ENCODE peak calls at places on chromosome 9, in ten cellular contexts. One of them, this sample, is unnamed. For H3K4me1, the result is how much of the 10 kb centered on the place peaks cover.

GRCh38 chr9:86763795-86764194 is 183.5 kb downstream of the GAS1 start:
- DNase-seq in DND-41: no peak
- DNase-seq in stomach: no peak
- DNase-seq in uterus: no peak
- DNase-seq in left lung: no peak
- DNase-seq in CD8-positive, alpha-beta T cell: no peak
- DNase-seq in mesendoderm: no peak
- DNase-seq in Panc1: no peak
- DNase-seq in thoracic aorta: no peak
- DNase-seq in naive thymus-derived CD4-positive, alpha-beta T cell: no peak
- DNase-seq in this sample: no peak

GRCh38 chr9:37953775-37954437 is 50.0 kb upstream of the SLC25A51 start:
- DNase-seq in stomach: no peak
- DNase-seq in thoracic aorta: peak
- DNase-seq in DND-41: no peak
- DNase-seq in left lung: no peak
- DNase-seq in CD8-positive, alpha-beta T cell: no peak
- DNase-seq in Panc1: peak
- DNase-seq in mesendoderm: peak
- DNase-seq in naive thymus-derived CD4-positive, alpha-beta T cell: no peak
- DNase-seq in uterus: peak
- DNase-seq in this sample: no peak

GRCh38 chr9:84667571-84668203 is 1.8 kb upstream of the NTRK2 start:
- DNase-seq in naive thymus-derived CD4-positive, alpha-beta T cell: no peak
- DNase-seq in DND-41: no peak
- DNase-seq in uterus: no peak
- DNase-seq in mesendoderm: peak
- DNase-seq in thoracic aorta: no peak
- DNase-seq in left lung: no peak
- DNase-seq in CD8-positive, alpha-beta T cell: no peak
- DNase-seq in stomach: no peak
- DNase-seq in Panc1: no peak
- DNase-seq in this sample: no peak

GRCh38 chr9:113516840-113517577 is 53.5 kb downstream of the RGS3 start:
- DNase-seq in uterus: no peak
- DNase-seq in thoracic aorta: no peak
- DNase-seq in CD8-positive, alpha-beta T cell: peak
- DNase-seq in Panc1: no peak
- DNase-seq in left lung: no peak
- DNase-seq in mesendoderm: no peak
- DNase-seq in stomach: peak
- DNase-seq in naive thymus-derived CD4-positive, alpha-beta T cell: peak
- DNase-seq in DND-41: peak
- DNase-seq in this sample: peak

GRCh38 chr9:86185872-86186271 is 73.6 kb downstream of the C9orf153 start:
- DNase-seq in stomach: no peak
- DNase-seq in uterus: no peak
- DNase-seq in naive thymus-derived CD4-positive, alpha-beta T cell: no peak
- DNase-seq in thoracic aorta: no peak
- DNase-seq in mesendoderm: no peak
- DNase-seq in Panc1: no peak
- DNase-seq in left lung: no peak
- DNase-seq in CD8-positive, alpha-beta T cell: no peak
- DNase-seq in DND-41: no peak
- DNase-seq in this sample: no peak

GRCh38 chr9:4517274-4517673 is 27.0 kb downstream of the SLC1A1 start:
- DNase-seq in mesendoderm: no peak
- DNase-seq in DND-41: no peak
- DNase-seq in naive thymus-derived CD4-positive, alpha-beta T cell: no peak
- DNase-seq in CD8-positive, alpha-beta T cell: no peak
- DNase-seq in thoracic aorta: no peak
- DNase-seq in uterus: no peak
- DNase-seq in stomach: no peak
- DNase-seq in left lung: no peak
- DNase-seq in Panc1: no peak
- DNase-seq in this sample: no peak

GRCh38 chr9:407255-407654 is 192.6 kb downstream of the DOCK8 start:
- DNase-seq in uterus: peak
- DNase-seq in thoracic aorta: no peak
- DNase-seq in Panc1: no peak
- DNase-seq in mesendoderm: peak
- DNase-seq in left lung: no peak
- DNase-seq in stomach: no peak
- DNase-seq in DND-41: no peak
- DNase-seq in CD8-positive, alpha-beta T cell: no peak
- DNase-seq in naive thymus-derived CD4-positive, alpha-beta T cell: no peak
- DNase-seq in this sample: no peak

GRCh38 chr9:74742792-74743389 is 144.8 kb downstream of the TRPM6 start:
- DNase-seq in DND-41: peak
- DNase-seq in mesendoderm: peak
- DNase-seq in Panc1: no peak
- DNase-seq in naive thymus-derived CD4-positive, alpha-beta T cell: no peak
- DNase-seq in stomach: no peak
- DNase-seq in CD8-positive, alpha-beta T cell: no peak
- DNase-seq in thoracic aorta: no peak
- DNase-seq in uterus: no peak
- DNase-seq in left lung: no peak
- DNase-seq in this sample: no peak

GRCh38 chr9:100028201-100028784 is 70.5 kb downstream of the ERP44 start:
- DNase-seq in left lung: peak
- DNase-seq in uterus: peak
- DNase-seq in mesendoderm: peak
- DNase-seq in Panc1: peak
- DNase-seq in CD8-positive, alpha-beta T cell: peak
- DNase-seq in naive thymus-derived CD4-positive, alpha-beta T cell: peak
- DNase-seq in stomach: peak
- DNase-seq in thoracic aorta: peak
- DNase-seq in DND-41: peak
- DNase-seq in this sample: peak

GRCh38 chr9:70229579-70229978 is 29.2 kb upstream of the SMC5 start:
- DNase-seq in thoracic aorta: no peak
- DNase-seq in DND-41: no peak
- DNase-seq in naive thymus-derived CD4-positive, alpha-beta T cell: no peak
- DNase-seq in left lung: no peak
- DNase-seq in Panc1: no peak
- DNase-seq in mesendoderm: no peak
- DNase-seq in uterus: no peak
- DNase-seq in stomach: no peak
- DNase-seq in CD8-positive, alpha-beta T cell: no peak
- DNase-seq in this sample: no peak

DNA sequence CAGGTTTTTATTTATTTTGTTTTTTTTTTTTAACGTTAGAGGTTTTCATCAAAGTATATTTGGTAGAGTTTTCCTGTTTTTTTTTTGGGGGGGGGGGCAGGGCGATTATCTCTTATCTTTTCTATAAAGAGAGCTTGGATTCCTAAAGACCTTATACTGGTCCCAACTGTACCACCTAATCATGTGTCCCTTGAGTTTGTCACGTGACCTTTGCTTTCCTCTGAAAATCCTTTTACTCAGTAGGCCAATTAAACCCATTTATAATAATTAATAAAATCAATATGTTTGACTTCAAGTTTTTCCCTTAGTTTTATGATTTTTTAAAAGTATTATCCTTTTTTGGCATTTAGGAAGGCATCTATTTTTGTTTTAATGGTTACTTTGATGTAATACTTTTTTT is 286.4 kb downstream of the AOPEP start:
- DNase-seq in naive thymus-derived CD4-positive, alpha-beta T cell: no peak
- DNase-seq in mesendoderm: no peak
- DNase-seq in left lung: no peak
- DNase-seq in Panc1: no peak
- DNase-seq in uterus: no peak
- DNase-seq in stomach: no peak
- DNase-seq in CD8-positive, alpha-beta T cell: no peak
- DNase-seq in DND-41: no peak
- DNase-seq in thoracic aorta: no peak
- DNase-seq in this sample: no peak
- H3K4me1 ChIP-seq in naive thymus-derived CD4-positive, alpha-beta T cell: under half
- H3K4me1 ChIP-seq in mesendoderm: under half
- H3K4me1 ChIP-seq in left lung: under half
- H3K4me1 ChIP-seq in Panc1: under half
- H3K4me1 ChIP-seq in uterus: under half
- H3K4me1 ChIP-seq in stomach: half or more
- H3K4me1 ChIP-seq in CD8-positive, alpha-beta T cell: under half
- H3K4me1 ChIP-seq in DND-41: under half
- H3K4me1 ChIP-seq in thoracic aorta: half or more
- H3K4me1 ChIP-seq in this sample: under half

DNA sequence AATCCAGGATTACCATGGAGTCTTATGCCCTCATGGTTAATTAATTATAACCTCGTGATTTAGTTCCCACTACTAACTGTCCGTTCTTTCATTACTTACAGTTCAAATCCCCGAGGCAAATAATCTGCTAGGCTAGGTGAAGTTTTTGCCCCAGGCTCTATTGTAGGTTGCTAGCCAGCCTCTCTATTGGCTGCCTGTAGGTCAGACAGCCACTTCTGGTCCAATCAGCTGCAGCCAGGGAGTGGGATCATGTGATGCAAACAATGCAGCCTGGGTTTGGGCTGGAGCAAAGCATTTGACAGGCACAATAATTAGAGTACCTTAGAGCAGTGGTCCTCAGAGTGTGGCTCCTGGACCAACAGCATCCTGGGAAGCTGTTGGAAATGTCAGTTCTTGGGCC is 17.7 kb downstream of the TMEM252 start:
- DNase-seq in left lung: no peak
- DNase-seq in stomach: no peak
- DNase-seq in CD8-positive, alpha-beta T cell: no peak
- DNase-seq in mesendoderm: peak
- DNase-seq in DND-41: no peak
- DNase-seq in Panc1: no peak
- DNase-seq in thoracic aorta: no peak
- DNase-seq in naive thymus-derived CD4-positive, alpha-beta T cell: no peak
- DNase-seq in uterus: no peak
- DNase-seq in this sample: no peak
- H3K27ac ChIP-seq in left lung: no peak
- H3K27ac ChIP-seq in stomach: no peak
- H3K27ac ChIP-seq in CD8-positive, alpha-beta T cell: no peak
- H3K27ac ChIP-seq in mesendoderm: no peak
- H3K27ac ChIP-seq in DND-41: no peak
- H3K27ac ChIP-seq in Panc1: no peak
- H3K27ac ChIP-seq in thoracic aorta: no peak
- H3K27ac ChIP-seq in naive thymus-derived CD4-positive, alpha-beta T cell: no peak
- H3K27ac ChIP-seq in uterus: no peak
- H3K27ac ChIP-seq in this sample: no peak

GRCh38 chr9:33265211-33265885 is 499 bp downstream of the CHMP5 start:
- DNase-seq in uterus: no peak
- DNase-seq in DND-41: no peak
- DNase-seq in stomach: no peak
- DNase-seq in naive thymus-derived CD4-positive, alpha-beta T cell: peak
- DNase-seq in CD8-positive, alpha-beta T cell: no peak
- DNase-seq in mesendoderm: no peak
- DNase-seq in Panc1: no peak
- DNase-seq in thoracic aorta: no peak
- DNase-seq in left lung: no peak
- DNase-seq in this sample: no peak

GRCh38 chr9:33270146-33270545 is 5.3 kb downstream of the CHMP5 start:
- DNase-seq in DND-41: no peak
- DNase-seq in thoracic aorta: no peak
- DNase-seq in Panc1: no peak
- DNase-seq in naive thymus-derived CD4-positive, alpha-beta T cell: no peak
- DNase-seq in mesendoderm: no peak
- DNase-seq in stomach: no peak
- DNase-seq in uterus: no peak
- DNase-seq in left lung: no peak
- DNase-seq in CD8-positive, alpha-beta T cell: no peak
- DNase-seq in this sample: no peak

GRCh38 chr9:33263936-33264472 is 504 bp downstream of the BAG1 start:
- DNase-seq in left lung: peak
- DNase-seq in Panc1: no peak
- DNase-seq in naive thymus-derived CD4-positive, alpha-beta T cell: peak
- DNase-seq in CD8-positive, alpha-beta T cell: no peak
- DNase-seq in thoracic aorta: peak
- DNase-seq in uterus: peak
- DNase-seq in stomach: peak
- DNase-seq in DND-41: peak
- DNase-seq in mesendoderm: no peak
- DNase-seq in this sample: peak

GRCh38 chr9:33264473-33265177 is at the start of the genes BAG1 and CHMP5:
- DNase-seq in stomach: peak
- DNase-seq in uterus: peak
- DNase-seq in Panc1: peak
- DNase-seq in CD8-positive, alpha-beta T cell: peak
- DNase-seq in left lung: peak
- DNase-seq in DND-41: peak
- DNase-seq in thoracic aorta: peak
- DNase-seq in mesendoderm: peak
- DNase-seq in naive thymus-derived CD4-positive, alpha-beta T cell: peak
- DNase-seq in this sample: peak

DNA sequence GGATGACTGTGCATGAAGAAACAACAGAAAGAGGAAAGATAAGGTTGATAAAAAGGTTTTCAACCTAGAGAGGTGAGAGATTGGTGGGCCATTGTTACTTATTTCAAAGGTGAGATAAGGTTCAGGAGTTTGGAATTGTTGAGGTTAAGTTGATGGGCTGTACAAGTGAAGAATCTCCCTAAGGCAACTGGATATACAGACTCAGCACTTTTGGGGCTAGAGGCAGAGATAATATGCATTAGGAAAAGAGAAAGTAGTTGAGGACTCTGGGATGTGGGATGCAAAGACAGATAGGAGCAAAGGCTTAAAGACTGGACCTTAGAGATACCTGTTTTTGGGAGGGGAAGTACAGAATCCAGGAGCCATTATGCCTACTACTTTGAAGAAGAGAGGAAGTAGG is 2.5 kb downstream of the CHMP5 start:
- DNase-seq in CD8-positive, alpha-beta T cell: no peak
- DNase-seq in mesendoderm: peak
- DNase-seq in naive thymus-derived CD4-positive, alpha-beta T cell: no peak
- DNase-seq in left lung: no peak
- DNase-seq in DND-41: no peak
- DNase-seq in Panc1: no peak
- DNase-seq in stomach: no peak
- DNase-seq in thoracic aorta: no peak
- DNase-seq in uterus: no peak
- DNase-seq in this sample: no peak
- H3K4me3 ChIP-seq in CD8-positive, alpha-beta T cell: no peak
- H3K4me3 ChIP-seq in mesendoderm: no peak
- H3K4me3 ChIP-seq in naive thymus-derived CD4-positive, alpha-beta T cell: no peak
- H3K4me3 ChIP-seq in left lung: no peak
- H3K4me3 ChIP-seq in DND-41: no peak
- H3K4me3 ChIP-seq in Panc1: no peak
- H3K4me3 ChIP-seq in stomach: no peak
- H3K4me3 ChIP-seq in thoracic aorta: no peak
- H3K4me3 ChIP-seq in uterus: no peak
- H3K4me3 ChIP-seq in this sample: no peak

GRCh38 chr9:116494815-116495634 is 192.1 kb upstream of the TRIM32 start:
- DNase-seq in mesendoderm: peak
- DNase-seq in thoracic aorta: no peak
- DNase-seq in Panc1: peak
- DNase-seq in naive thymus-derived CD4-positive, alpha-beta T cell: no peak
- DNase-seq in DND-41: peak
- DNase-seq in left lung: no peak
- DNase-seq in CD8-positive, alpha-beta T cell: no peak
- DNase-seq in stomach: peak
- DNase-seq in uterus: peak
- DNase-seq in this sample: no peak
- H3K4me1 ChIP-seq in mesendoderm: under half
- H3K4me1 ChIP-seq in thoracic aorta: under half
- H3K4me1 ChIP-seq in Panc1: under half
- H3K4me1 ChIP-seq in naive thymus-derived CD4-positive, alpha-beta T cell: under half
- H3K4me1 ChIP-seq in DND-41: under half
- H3K4me1 ChIP-seq in left lung: under half
- H3K4me1 ChIP-seq in CD8-positive, alpha-beta T cell: under half
- H3K4me1 ChIP-seq in stomach: under half
- H3K4me1 ChIP-seq in uterus: under half
- H3K4me1 ChIP-seq in this sample: under half

GRCh38 chr9:96084289-96084688 is 208.8 kb downstream of the ERCC6L2 start:
- DNase-seq in thoracic aorta: no peak
- DNase-seq in Panc1: no peak
- DNase-seq in naive thymus-derived CD4-positive, alpha-beta T cell: no peak
- DNase-seq in uterus: no peak
- DNase-seq in DND-41: no peak
- DNase-seq in stomach: no peak
- DNase-seq in CD8-positive, alpha-beta T cell: no peak
- DNase-seq in mesendoderm: no peak
- DNase-seq in left lung: no peak
- DNase-seq in this sample: no peak
- H3K27ac ChIP-seq in thoracic aorta: no peak
- H3K27ac ChIP-seq in Panc1: no peak
- H3K27ac ChIP-seq in naive thymus-derived CD4-positive, alpha-beta T cell: no peak
- H3K27ac ChIP-seq in uterus: no peak
- H3K27ac ChIP-seq in DND-41: no peak
- H3K27ac ChIP-seq in stomach: no peak
- H3K27ac ChIP-seq in CD8-positive, alpha-beta T cell: no peak
- H3K27ac ChIP-seq in mesendoderm: no peak
- H3K27ac ChIP-seq in left lung: no peak
- H3K27ac ChIP-seq in this sample: no peak